ENCODE peak calls at places on chromosomes 6 and 20, in four cellular contexts. One of them, this sample, is unnamed.

GRCh38 chr6:42226251-42227143 is 8.8 kb upstream of the MRPS10 start:
- DNase-seq in T follicular helper cell: no peak
- DNase-seq in T1000: peak; percentile 67
- DNase-seq in stimulated activated CD4-positive, alpha-beta T cell treated with anti-CD3 and anti-CD28 coated beads, Interleukin-1b, Interleukin-23, amount 100 ng/mL, for 24 hours: no peak
- DNase-seq in this sample: no peak

GRCh38 chr6:100084301-100085161 is 90.5 kb upstream of the MCHR2 start:
- DNase-seq in stimulated activated CD4-positive, alpha-beta T cell treated with anti-CD3 and anti-CD28 coated beads, Interleukin-1b, Interleukin-23, amount 100 ng/mL, for 24 hours: no peak
- DNase-seq in T1000: no peak
- DNase-seq in T follicular helper cell: no peak
- DNase-seq in this sample: no peak

GRCh38 chr20:16115891-16116577 is 457.2 kb downstream of the KIF16B start:
- DNase-seq in T1000: no peak
- DNase-seq in T follicular helper cell: no peak
- DNase-seq in stimulated activated CD4-positive, alpha-beta T cell treated with anti-CD3 and anti-CD28 coated beads, Interleukin-1b, Interleukin-23, amount 100 ng/mL, for 24 hours: no peak
- DNase-seq in this sample: no peak

GRCh38 chr20:15616626-15617025 is 956.6 kb downstream of the KIF16B start:
- DNase-seq in stimulated activated CD4-positive, alpha-beta T cell treated with anti-CD3 and anti-CD28 coated beads, Interleukin-1b, Interleukin-23, amount 100 ng/mL, for 24 hours: no peak
- DNase-seq in T1000: no peak
- DNase-seq in T follicular helper cell: no peak
- DNase-seq in this sample: no peak

GRCh38 chr6:37221585-37222124 is 35.9 kb upstream of the TBC1D22B start:
- DNase-seq in T follicular helper cell: no peak
- DNase-seq in stimulated activated CD4-positive, alpha-beta T cell treated with anti-CD3 and anti-CD28 coated beads, Interleukin-1b, Interleukin-23, amount 100 ng/mL, for 24 hours: no peak
- DNase-seq in T1000: no peak
- DNase-seq in this sample: peak; percentile 18

GRCh38 chr6:49366539-49366938 is 96.5 kb downstream of the MMUT start:
- DNase-seq in stimulated activated CD4-positive, alpha-beta T cell treated with anti-CD3 and anti-CD28 coated beads, Interleukin-1b, Interleukin-23, amount 100 ng/mL, for 24 hours: no peak
- DNase-seq in T1000: no peak
- DNase-seq in T follicular helper cell: no peak
- DNase-seq in this sample: no peak

GRCh38 chr6:157380779-157381561 is at the start of gene ZDHHC14:
- DNase-seq in stimulated activated CD4-positive, alpha-beta T cell treated with anti-CD3 and anti-CD28 coated beads, Interleukin-1b, Interleukin-23, amount 100 ng/mL, for 24 hours: peak; percentile 75
- DNase-seq in T1000: peak; percentile 76
- DNase-seq in T follicular helper cell: peak; percentile 82
- DNase-seq in this sample: peak; percentile 97

GRCh38 chr6:42197574-42198362 is 3.0 kb upstream of the GUCA1B start:
- DNase-seq in stimulated activated CD4-positive, alpha-beta T cell treated with anti-CD3 and anti-CD28 coated beads, Interleukin-1b, Interleukin-23, amount 100 ng/mL, for 24 hours: no peak
- DNase-seq in T1000: peak; percentile 30
- DNase-seq in T follicular helper cell: no peak
- DNase-seq in this sample: no peak

GRCh38 chr6:87756858-87757257 is 54.8 kb upstream of the AKIRIN2 start:
- DNase-seq in stimulated activated CD4-positive, alpha-beta T cell treated with anti-CD3 and anti-CD28 coated beads, Interleukin-1b, Interleukin-23, amount 100 ng/mL, for 24 hours: peak; percentile 5
- DNase-seq in T follicular helper cell: no peak
- DNase-seq in T1000: no peak
- DNase-seq in this sample: no peak